ENCODE peak calls at places on chromosome 2, in five cellular contexts. One of them, this sample, is unnamed.

GRCh38 chr2:38613126-38613848 is 10.6 kb upstream of the HNRNPLL start:
- DNase-seq in brain microvascular endothelial cell: no peak
- DNase-seq in spleen: no peak
- DNase-seq in upper lobe of right lung: no peak
- DNase-seq in colonic mucosa: no peak
- DNase-seq in this sample: no peak

GRCh38 chr2:181904022-181904632 is 12.6 kb downstream of the ITPRID2 start:
- DNase-seq in brain microvascular endothelial cell: peak
- DNase-seq in spleen: no peak
- DNase-seq in upper lobe of right lung: no peak
- DNase-seq in colonic mucosa: no peak
- DNase-seq in this sample: no peak

GRCh38 chr2:38261569-38262513 is 115.2 kb downstream of the ATL2 start:
- DNase-seq in brain microvascular endothelial cell: no peak
- DNase-seq in spleen: no peak
- DNase-seq in upper lobe of right lung: no peak
- DNase-seq in colonic mucosa: no peak
- DNase-seq in this sample: no peak

GRCh38 chr2:131043199-131044077 is 49.8 kb downstream of the FAM168B start:
- DNase-seq in brain microvascular endothelial cell: no peak
- DNase-seq in spleen: no peak
- DNase-seq in upper lobe of right lung: no peak
- DNase-seq in colonic mucosa: no peak
- DNase-seq in this sample: no peak

GRCh38 chr2:45986509-45986908 is 310.7 kb upstream of the EPAS1 start:
- DNase-seq in brain microvascular endothelial cell: no peak
- DNase-seq in spleen: no peak
- DNase-seq in upper lobe of right lung: peak
- DNase-seq in colonic mucosa: no peak
- DNase-seq in this sample: peak

GRCh38 chr2:117019357-117019756 is 795.1 kb upstream of the DDX18 start:
- DNase-seq in brain microvascular endothelial cell: no peak
- DNase-seq in spleen: no peak
- DNase-seq in upper lobe of right lung: no peak
- DNase-seq in colonic mucosa: no peak
- DNase-seq in this sample: no peak

GRCh38 chr2:227822416-227823003 is 8.9 kb downstream of the CCL20 start:
- DNase-seq in brain microvascular endothelial cell: no peak
- DNase-seq in spleen: no peak
- DNase-seq in upper lobe of right lung: no peak
- DNase-seq in colonic mucosa: no peak
- DNase-seq in this sample: no peak

GRCh38 chr2:96131152-96131817 is 7.0 kb downstream of the ASTL start:
- DNase-seq in brain microvascular endothelial cell: no peak
- DNase-seq in spleen: no peak
- DNase-seq in upper lobe of right lung: no peak
- DNase-seq in colonic mucosa: no peak
- DNase-seq in this sample: no peak

GRCh38 chr2:188852752-188853151 is 121.4 kb upstream of the COL3A1 start:
- DNase-seq in brain microvascular endothelial cell: no peak
- DNase-seq in spleen: no peak
- DNase-seq in upper lobe of right lung: no peak
- DNase-seq in colonic mucosa: no peak
- DNase-seq in this sample: no peak

DNA sequence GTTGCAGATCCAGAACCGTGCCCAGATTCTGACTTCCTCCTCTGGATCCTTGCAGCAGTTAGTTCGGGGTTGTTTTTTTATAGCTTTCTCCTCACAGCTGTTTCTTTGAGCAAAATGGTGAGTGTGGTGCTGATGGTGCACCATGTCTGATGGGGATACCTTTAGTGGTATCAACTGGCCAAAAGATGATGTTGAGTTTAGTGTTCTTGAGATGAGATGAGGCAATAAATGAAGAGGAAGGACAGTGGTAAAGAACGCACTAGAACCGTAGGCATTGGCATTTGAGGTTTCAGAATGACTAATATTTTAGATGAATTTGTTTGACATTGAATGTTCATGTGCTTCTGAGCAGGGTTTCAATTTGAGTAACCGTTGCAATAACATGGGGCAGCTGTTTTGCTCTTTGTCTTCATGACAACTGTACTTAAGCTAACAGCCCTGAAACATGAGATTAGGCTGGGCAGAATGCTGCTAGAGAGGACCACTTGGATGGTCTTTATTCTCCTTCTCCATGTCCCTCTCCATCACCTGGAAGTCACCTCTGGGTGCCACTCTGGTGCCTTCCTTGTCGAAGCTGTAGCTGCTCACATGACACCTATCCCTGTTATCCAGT is 3.9 kb downstream of the CTLA4 start:
- DNase-seq in brain microvascular endothelial cell: no peak
- DNase-seq in spleen: no peak
- DNase-seq in upper lobe of right lung: no peak
- DNase-seq in colonic mucosa: no peak
- DNase-seq in this sample: no peak
- H3K27ac ChIP-seq in brain microvascular endothelial cell: no peak
- H3K27ac ChIP-seq in spleen: peak
- H3K27ac ChIP-seq in upper lobe of right lung: peak
- H3K27ac ChIP-seq in colonic mucosa: no peak
- H3K27ac ChIP-seq in this sample: no peak

DNA sequence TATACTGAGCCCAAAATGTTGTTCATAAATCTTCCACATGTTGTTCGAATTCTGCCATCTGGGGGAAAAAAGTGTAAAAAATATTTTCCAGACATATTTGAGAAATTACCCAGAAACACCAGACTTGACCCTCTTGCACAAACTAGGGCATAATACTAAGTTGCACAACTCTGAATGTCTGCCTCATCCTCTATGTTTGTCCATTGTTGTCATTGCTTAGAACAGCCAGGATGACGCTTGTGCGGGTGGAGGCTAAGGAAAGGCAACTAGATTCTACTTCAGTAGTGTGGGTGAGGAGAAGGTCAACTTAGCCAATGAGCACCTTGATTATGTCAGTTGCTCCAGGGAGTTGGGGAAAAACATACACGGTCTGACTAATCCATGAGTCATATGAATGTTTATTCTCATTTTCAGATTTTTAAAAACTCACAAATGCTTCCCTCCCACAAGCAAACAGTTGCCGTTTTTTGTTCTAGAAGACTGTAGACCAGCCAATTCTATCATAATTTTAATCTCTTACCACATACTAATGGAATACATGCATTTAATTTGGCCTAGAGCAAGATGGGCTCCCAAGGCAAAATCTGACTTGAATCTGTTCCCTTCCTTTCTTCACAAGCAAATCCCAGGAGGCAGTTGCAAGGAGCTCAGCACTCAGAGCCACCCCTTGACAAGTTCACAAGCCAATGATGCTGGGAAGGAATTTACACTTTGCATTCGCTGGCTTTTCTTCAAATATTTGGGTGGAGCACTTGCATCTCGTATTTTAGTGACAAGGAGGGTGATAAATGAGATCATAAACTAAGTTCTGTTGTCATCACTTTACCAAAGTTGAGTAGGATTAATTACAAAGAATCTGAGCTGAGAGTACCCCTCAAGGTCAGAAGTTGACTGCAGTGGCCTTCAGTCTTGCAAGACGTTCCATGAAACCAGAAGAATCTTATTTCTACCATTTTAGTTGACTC is 163.2 kb upstream of the TWIST2 start:
- DNase-seq in brain microvascular endothelial cell: peak
- DNase-seq in spleen: no peak
- DNase-seq in upper lobe of right lung: no peak
- DNase-seq in colonic mucosa: no peak
- DNase-seq in this sample: no peak
- H3K27ac ChIP-seq in brain microvascular endothelial cell: peak
- H3K27ac ChIP-seq in spleen: no peak
- H3K27ac ChIP-seq in upper lobe of right lung: no peak
- H3K27ac ChIP-seq in colonic mucosa: no peak
- H3K27ac ChIP-seq in this sample: peak

GRCh38 chr2:219465659-219466561 is 31.3 kb downstream of the SPEG start:
- DNase-seq in brain microvascular endothelial cell: no peak
- DNase-seq in spleen: no peak
- DNase-seq in upper lobe of right lung: no peak
- DNase-seq in colonic mucosa: no peak
- DNase-seq in this sample: no peak
- H3K27ac ChIP-seq in brain microvascular endothelial cell: no peak
- H3K27ac ChIP-seq in spleen: no peak
- H3K27ac ChIP-seq in upper lobe of right lung: no peak
- H3K27ac ChIP-seq in colonic mucosa: no peak
- H3K27ac ChIP-seq in this sample: no peak

GRCh38 chr2:178873912-178874311 is 66.7 kb upstream of the TTN start:
- DNase-seq in brain microvascular endothelial cell: no peak
- DNase-seq in spleen: no peak
- DNase-seq in upper lobe of right lung: no peak
- DNase-seq in colonic mucosa: no peak
- DNase-seq in this sample: no peak

GRCh38 chr2:178874529-178875240 is 67.5 kb upstream of the TTN start:
- DNase-seq in brain microvascular endothelial cell: no peak
- DNase-seq in spleen: no peak
- DNase-seq in upper lobe of right lung: no peak
- DNase-seq in colonic mucosa: no peak
- DNase-seq in this sample: no peak

GRCh38 chr2:178865999-178866398 is 58.8 kb upstream of the TTN start:
- DNase-seq in brain microvascular endothelial cell: no peak
- DNase-seq in spleen: no peak
- DNase-seq in upper lobe of right lung: no peak
- DNase-seq in colonic mucosa: no peak
- DNase-seq in this sample: no peak

GRCh38 chr2:178871536-178871935 is 64.3 kb upstream of the TTN start:
- DNase-seq in brain microvascular endothelial cell: no peak
- DNase-seq in spleen: no peak
- DNase-seq in upper lobe of right lung: no peak
- DNase-seq in colonic mucosa: no peak
- DNase-seq in this sample: no peak

DNA sequence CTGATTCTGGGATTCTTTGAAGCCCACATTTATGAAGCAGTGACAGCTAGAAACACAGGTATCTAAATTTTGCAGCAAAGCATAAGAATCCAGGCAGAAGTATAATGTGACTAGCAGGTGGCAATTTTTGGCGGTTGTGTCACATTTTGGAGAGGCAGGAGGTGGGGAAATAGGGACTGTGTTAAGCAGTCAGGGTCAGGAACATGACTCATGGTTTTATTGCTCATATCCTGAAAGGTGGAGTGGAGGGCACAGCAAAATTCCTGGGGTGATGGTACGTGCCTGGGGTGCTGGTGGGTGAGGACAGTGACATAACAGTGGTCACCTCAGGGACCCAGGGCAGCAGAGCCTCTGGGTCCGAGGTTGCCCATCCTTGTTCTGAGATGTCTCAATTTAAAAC is 63.5 kb upstream of the TTN start:
- DNase-seq in brain microvascular endothelial cell: peak
- DNase-seq in spleen: no peak
- DNase-seq in upper lobe of right lung: no peak
- DNase-seq in colonic mucosa: no peak
- DNase-seq in this sample: no peak
- H3K27ac ChIP-seq in brain microvascular endothelial cell: no peak
- H3K27ac ChIP-seq in spleen: no peak
- H3K27ac ChIP-seq in upper lobe of right lung: no peak
- H3K27ac ChIP-seq in colonic mucosa: no peak
- H3K27ac ChIP-seq in this sample: no peak

GRCh38 chr2:219457784-219458369 is 23.2 kb downstream of the SPEG start:
- DNase-seq in brain microvascular endothelial cell: no peak
- DNase-seq in spleen: no peak
- DNase-seq in upper lobe of right lung: no peak
- DNase-seq in colonic mucosa: no peak
- DNase-seq in this sample: no peak

GRCh38 chr2:219458996-219459395 is 24.4 kb downstream of the SPEG start:
- DNase-seq in brain microvascular endothelial cell: no peak
- DNase-seq in spleen: no peak
- DNase-seq in upper lobe of right lung: no peak
- DNase-seq in colonic mucosa: no peak
- DNase-seq in this sample: no peak

GRCh38 chr2:219461061-219461514 is 26.4 kb downstream of the SPEG start:
- DNase-seq in brain microvascular endothelial cell: no peak
- DNase-seq in spleen: no peak
- DNase-seq in upper lobe of right lung: no peak
- DNase-seq in colonic mucosa: no peak
- DNase-seq in this sample: no peak

GRCh38 chr2:219460424-219460926 is 25.8 kb downstream of the SPEG start:
- DNase-seq in brain microvascular endothelial cell: no peak
- DNase-seq in spleen: no peak
- DNase-seq in upper lobe of right lung: no peak
- DNase-seq in colonic mucosa: no peak
- DNase-seq in this sample: peak

DNA sequence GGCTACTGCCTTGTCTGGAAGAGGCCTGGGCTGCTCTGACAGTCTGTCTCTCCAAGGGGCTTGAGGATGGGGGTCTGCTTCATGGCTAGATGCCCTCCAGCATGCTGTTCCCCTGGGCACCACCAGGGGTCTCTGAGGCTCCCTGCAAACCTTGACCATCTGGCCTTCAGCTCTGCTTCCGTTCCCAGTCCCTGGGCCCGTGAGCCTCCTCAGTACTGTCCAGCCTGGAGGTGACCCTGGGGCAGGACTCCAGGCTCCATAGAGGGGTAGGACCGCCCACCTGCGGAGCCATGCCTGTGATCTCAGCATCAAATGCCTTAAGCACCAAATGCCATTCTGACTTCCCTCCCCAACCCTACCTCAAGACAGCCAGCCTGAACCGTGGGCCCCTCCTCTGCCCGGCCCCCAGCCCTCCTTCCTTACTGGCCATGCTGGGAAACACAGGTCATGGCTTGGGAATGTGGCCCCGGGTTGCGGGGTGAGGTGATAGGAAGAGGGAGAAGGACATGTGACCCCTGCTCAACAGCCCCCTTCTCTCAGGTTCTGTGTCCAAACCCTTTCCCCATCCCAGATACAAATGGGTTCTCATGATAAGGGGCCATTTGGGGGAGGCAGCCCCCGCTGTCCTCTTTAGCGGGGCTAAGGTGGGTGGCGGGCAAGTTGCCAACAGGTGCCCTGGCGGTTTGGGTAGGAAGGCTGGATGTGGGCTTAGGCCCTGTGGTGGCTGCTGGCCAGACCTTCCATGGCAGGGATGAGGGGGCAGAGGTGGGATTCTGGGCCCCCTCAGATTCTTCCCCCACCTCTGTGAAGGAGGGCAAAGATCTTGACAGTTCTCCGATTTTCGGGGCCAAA is 25.0 kb downstream of the SPEG start:
- DNase-seq in brain microvascular endothelial cell: peak
- DNase-seq in spleen: no peak
- DNase-seq in upper lobe of right lung: no peak
- DNase-seq in colonic mucosa: peak
- DNase-seq in this sample: peak
- H3K27ac ChIP-seq in brain microvascular endothelial cell: no peak
- H3K27ac ChIP-seq in spleen: no peak
- H3K27ac ChIP-seq in upper lobe of right lung: peak
- H3K27ac ChIP-seq in colonic mucosa: no peak
- H3K27ac ChIP-seq in this sample: peak

GRCh38 chr2:109494351-109494750 is 119.4 kb downstream of the SEPTIN10 start:
- DNase-seq in brain microvascular endothelial cell: no peak
- DNase-seq in spleen: no peak
- DNase-seq in upper lobe of right lung: no peak
- DNase-seq in colonic mucosa: peak
- DNase-seq in this sample: peak
- H3K27ac ChIP-seq in brain microvascular endothelial cell: no peak
- H3K27ac ChIP-seq in spleen: no peak
- H3K27ac ChIP-seq in upper lobe of right lung: no peak
- H3K27ac ChIP-seq in colonic mucosa: peak
- H3K27ac ChIP-seq in this sample: peak

DNA sequence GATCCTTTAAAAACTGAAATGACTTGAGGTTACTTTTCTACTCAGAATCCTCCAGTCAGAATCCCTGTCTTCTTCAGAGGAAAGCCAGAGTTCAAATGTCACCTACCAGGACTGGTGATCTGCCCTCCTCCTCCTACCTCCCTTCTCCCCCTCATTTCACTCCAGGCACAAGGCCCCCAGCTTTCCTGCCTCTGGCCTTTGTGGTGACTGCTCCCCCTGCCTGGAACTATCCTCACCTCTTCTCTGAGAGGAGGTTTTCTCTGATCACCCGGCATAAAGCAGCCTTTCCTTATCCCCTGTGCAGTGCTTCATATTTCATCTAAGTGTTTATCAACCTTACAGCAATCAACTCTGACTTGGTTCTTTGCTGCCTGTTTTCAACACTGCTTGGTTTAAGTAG is 6.8 kb downstream of the B3GNT2 start:
- DNase-seq in brain microvascular endothelial cell: no peak
- DNase-seq in spleen: no peak
- DNase-seq in upper lobe of right lung: no peak
- DNase-seq in colonic mucosa: no peak
- DNase-seq in this sample: no peak
- H3K27ac ChIP-seq in brain microvascular endothelial cell: no peak
- H3K27ac ChIP-seq in spleen: no peak
- H3K27ac ChIP-seq in upper lobe of right lung: no peak
- H3K27ac ChIP-seq in colonic mucosa: no peak
- H3K27ac ChIP-seq in this sample: no peak

This sample was measured in transverse colon.